ENCODE peak calls at places on chromosomes 7 and 10, in four cellular contexts. One of them, this sample, is unnamed.

GRCh38 chr10:3203972-3204371 is 31.4 kb upstream of the PITRM1 start:
- DNase-seq in WTC11: no peak
- DNase-seq in HepG2: no peak
- DNase-seq in K562: no peak
- DNase-seq in this sample: no peak

GRCh38 chr7:151817981-151818673 is 58.8 kb downstream of the PRKAG2 start:
- DNase-seq in WTC11: no peak
- DNase-seq in HepG2: no peak
- DNase-seq in K562: no peak
- DNase-seq in this sample: no peak

GRCh38 chr7:1993776-1994740 is 238.7 kb downstream of the MAD1L1 start:
- DNase-seq in WTC11: no peak
- DNase-seq in HepG2: no peak
- DNase-seq in K562: no peak
- DNase-seq in this sample: no peak

GRCh38 chr7:120725376-120726039 is 132.4 kb downstream of the TSPAN12 start:
- DNase-seq in WTC11: no peak
- DNase-seq in HepG2: peak; percentile 16
- DNase-seq in K562: peak; percentile 58
- DNase-seq in this sample: no peak

GRCh38 chr7:7565018-7565680 is 1.5 kb upstream of the MIOS start:
- DNase-seq in WTC11: no peak
- DNase-seq in HepG2: no peak
- DNase-seq in K562: no peak
- DNase-seq in this sample: no peak

GRCh38 chr10:24008164-24009066 is 200.5 kb upstream of the KIAA1217 start:
- DNase-seq in WTC11: no peak
- DNase-seq in HepG2: peak; percentile 81
- DNase-seq in K562: no peak
- DNase-seq in this sample: no peak

GRCh38 chr7:114530074-114530611 is 115.5 kb downstream of the FOXP2 start:
- DNase-seq in WTC11: no peak
- DNase-seq in HepG2: no peak
- DNase-seq in K562: no peak
- DNase-seq in this sample: no peak

GRCh38 chr10:128028508-128029279 is 97.5 kb downstream of the MKI67 start:
- DNase-seq in WTC11: no peak
- DNase-seq in HepG2: no peak
- DNase-seq in K562: no peak
- DNase-seq in this sample: no peak

GRCh38 chr10:75432763-75433162 is 1.3 kb downstream of the LRMDA start:
- DNase-seq in WTC11: no peak
- DNase-seq in HepG2: peak; percentile 59
- DNase-seq in K562: no peak
- DNase-seq in this sample: no peak

GRCh38 chr10:93039721-93040120 is 20.9 kb upstream of the CYP26C1 start:
- DNase-seq in WTC11: no peak
- DNase-seq in HepG2: peak; percentile 31
- DNase-seq in K562: peak; percentile 47
- DNase-seq in this sample: peak; percentile 16

GRCh38 chr7:30765359-30765758 is 5.9 kb upstream of the MINDY4 start:
- DNase-seq in WTC11: no peak
- DNase-seq in HepG2: no peak
- DNase-seq in K562: no peak
- DNase-seq in this sample: no peak

GRCh38 chr7:33744293-33744692 is 161.0 kb upstream of the BMPER start:
- DNase-seq in WTC11: no peak
- DNase-seq in HepG2: peak; percentile 58
- DNase-seq in K562: peak; percentile 34
- DNase-seq in this sample: no peak

GRCh38 chr10:91251430-91252056 is 31.1 kb downstream of the PCGF5 start:
- DNase-seq in WTC11: peak; percentile 22
- DNase-seq in HepG2: peak; percentile 54
- DNase-seq in K562: peak; percentile 60
- DNase-seq in this sample: peak; percentile 30

GRCh38 chr10:71081912-71082311 is 130.5 kb upstream of the UNC5B start:
- DNase-seq in WTC11: peak; percentile 3
- DNase-seq in HepG2: no peak
- DNase-seq in K562: no peak
- DNase-seq in this sample: no peak

GRCh38 chr10:36802523-36803153 is 322.8 kb upstream of the ANKRD30A start:
- DNase-seq in WTC11: no peak
- DNase-seq in HepG2: no peak
- DNase-seq in K562: no peak
- DNase-seq in this sample: no peak

GRCh38 chr10:66833023-66833422 is 92.8 kb upstream of the LRRTM3 start:
- DNase-seq in WTC11: no peak
- DNase-seq in HepG2: no peak
- DNase-seq in K562: no peak
- DNase-seq in this sample: no peak

GRCh38 chr7:29239638-29240037 is 45.1 kb downstream of the CHN2 start:
- DNase-seq in WTC11: peak; percentile 58
- DNase-seq in HepG2: no peak
- DNase-seq in K562: peak; percentile 28
- DNase-seq in this sample: no peak

GRCh38 chr10:46254467-46254866 is 32.3 kb upstream of the ANTXRL start:
- DNase-seq in WTC11: no peak
- DNase-seq in HepG2: no peak
- DNase-seq in K562: no peak
- DNase-seq in this sample: no peak

GRCh38 chr7:124566576-124566975 is 199.0 kb downstream of the GPR37 start:
- DNase-seq in WTC11: peak; percentile 11
- DNase-seq in HepG2: no peak
- DNase-seq in K562: no peak
- DNase-seq in this sample: no peak

DNA sequence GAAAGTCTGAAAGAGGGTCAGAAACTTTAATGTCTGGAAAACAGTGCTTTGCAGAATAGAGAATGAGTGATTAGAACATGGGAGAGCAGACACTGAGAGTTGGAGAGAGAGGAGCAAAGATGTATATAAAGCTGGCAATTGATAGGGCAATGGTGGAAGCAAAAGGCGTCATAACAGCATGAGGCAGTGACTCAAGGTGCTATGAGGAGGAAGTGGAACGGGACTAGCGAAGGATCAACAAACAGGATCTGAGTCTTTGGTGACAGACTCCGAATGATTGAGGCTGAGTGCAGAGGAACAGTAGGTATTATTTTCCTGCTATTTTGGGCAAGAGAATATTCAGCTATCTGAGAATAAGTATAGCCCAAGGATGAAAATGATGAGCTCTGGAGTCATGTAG is 20.1 kb upstream of the ATE1 start:
- DNase-seq in WTC11: no peak
- DNase-seq in HepG2: no peak
- DNase-seq in K562: no peak
- DNase-seq in this sample: no peak
- TF ChIP-seq NR2C2 in WTC11: no peak
- TF ChIP-seq NR2C2 in HepG2: no peak
- TF ChIP-seq NR2C2 in K562: no peak
- TF ChIP-seq NR2C2 in this sample: no peak

GRCh38 chr10:42933454-42934340 is 143.2 kb upstream of the RET start:
- DNase-seq in WTC11: peak; percentile 41
- DNase-seq in HepG2: no peak
- DNase-seq in K562: no peak
- DNase-seq in this sample: no peak
- TF ChIP-seq NR2C2 in WTC11: no peak
- TF ChIP-seq NR2C2 in HepG2: no peak
- TF ChIP-seq NR2C2 in K562: no peak
- TF ChIP-seq NR2C2 in this sample: no peak

GRCh38 chr7:101534015-101534803 is 94.9 kb downstream of the MYL10 start:
- DNase-seq in WTC11: no peak
- DNase-seq in HepG2: no peak
- DNase-seq in K562: no peak
- DNase-seq in this sample: no peak

GRCh38 chr7:101533103-101533465 is 96.0 kb downstream of the MYL10 start:
- DNase-seq in WTC11: no peak
- DNase-seq in HepG2: no peak
- DNase-seq in K562: no peak
- DNase-seq in this sample: no peak

GRCh38 chr7:101532000-101532399 is 97.1 kb downstream of the MYL10 start:
- DNase-seq in WTC11: no peak
- DNase-seq in HepG2: no peak
- DNase-seq in K562: no peak
- DNase-seq in this sample: no peak

GRCh38 chr7:101534873-101535272 is 94.2 kb downstream of the MYL10 start:
- DNase-seq in WTC11: no peak
- DNase-seq in HepG2: no peak
- DNase-seq in K562: no peak
- DNase-seq in this sample: no peak

DNA sequence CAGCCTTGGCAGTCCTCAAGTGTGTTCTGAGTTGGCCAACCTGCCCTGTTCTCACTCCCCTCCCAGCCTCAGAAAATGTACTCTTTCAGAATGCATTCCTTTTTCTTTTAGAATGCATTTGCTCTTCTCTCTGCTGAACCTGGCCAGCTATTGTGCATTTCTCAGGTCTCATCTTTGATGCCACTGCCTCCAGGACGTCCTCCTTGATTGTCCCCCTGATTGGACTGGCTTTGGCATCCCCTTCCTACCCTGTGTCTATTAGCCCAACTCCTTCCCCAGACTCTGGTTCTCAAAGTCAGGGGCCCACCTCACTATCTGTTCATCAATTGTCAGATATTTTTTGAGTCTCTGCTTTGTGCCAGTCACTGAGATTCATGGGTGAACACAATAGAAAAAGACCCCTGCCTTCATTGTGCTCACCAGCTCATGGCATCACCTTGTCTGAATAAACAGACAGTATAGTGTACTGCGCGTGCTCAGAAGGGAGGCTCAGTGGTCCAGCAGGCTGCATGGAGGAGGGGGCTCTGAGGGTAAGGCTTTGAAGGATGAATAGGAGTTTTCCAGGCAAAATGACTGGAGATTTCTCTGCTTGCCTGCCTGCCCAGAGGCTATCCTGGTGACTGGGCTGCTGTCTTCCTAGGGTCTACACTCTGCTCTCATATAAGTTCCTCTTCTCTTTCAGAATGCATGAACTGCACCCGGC is 96.5 kb downstream of the MYL10 start:
- DNase-seq in WTC11: no peak
- DNase-seq in HepG2: no peak
- DNase-seq in K562: no peak
- DNase-seq in this sample: no peak
- TF ChIP-seq NR2C2 in WTC11: no peak
- TF ChIP-seq NR2C2 in HepG2: no peak
- TF ChIP-seq NR2C2 in K562: no peak
- TF ChIP-seq NR2C2 in this sample: no peak

GRCh38 chr7:149302222-149302621 is 40.2 kb downstream of the ZNF783 start:
- DNase-seq in WTC11: no peak
- DNase-seq in HepG2: no peak
- DNase-seq in K562: no peak
- DNase-seq in this sample: no peak
- TF ChIP-seq NR2C2 in WTC11: no peak
- TF ChIP-seq NR2C2 in HepG2: no peak
- TF ChIP-seq NR2C2 in K562: no peak
- TF ChIP-seq NR2C2 in this sample: no peak

This sample was measured in GM12878.